ENCODE peak calls at places on chromosomes 16 and 17, in four cellular contexts. One of them, this sample, is unnamed.

GRCh38 chr16:68425498-68426354 is 22.6 kb downstream of the SMPD3 start:
- DNase-seq in cardiac fibroblast: no peak
- DNase-seq in stomach: no peak
- DNase-seq in neuronal stem cell: no peak
- DNase-seq in this sample: no peak

GRCh38 chr17:75168998-75169397 is 13.8 kb downstream of the SUMO2 start:
- DNase-seq in cardiac fibroblast: no peak
- DNase-seq in stomach: no peak
- DNase-seq in neuronal stem cell: no peak
- DNase-seq in this sample: no peak

GRCh38 chr17:45132302-45132568 is at the start of gene PLCD3:
- DNase-seq in cardiac fibroblast: no peak
- DNase-seq in stomach: no peak
- DNase-seq in neuronal stem cell: no peak
- DNase-seq in this sample: no peak

GRCh38 chr17:73589096-73589980 is 54.9 kb downstream of the SDK2 start:
- DNase-seq in cardiac fibroblast: no peak
- DNase-seq in stomach: no peak
- DNase-seq in neuronal stem cell: no peak
- DNase-seq in this sample: no peak

GRCh38 chr16:68936729-68937631 is 93.6 kb downstream of the TANGO6 start:
- DNase-seq in cardiac fibroblast: peak
- DNase-seq in stomach: no peak
- DNase-seq in neuronal stem cell: no peak
- DNase-seq in this sample: peak

GRCh38 chr16:72501739-72502653 is 330.0 kb upstream of the PMFBP1 start:
- DNase-seq in cardiac fibroblast: peak
- DNase-seq in stomach: peak
- DNase-seq in neuronal stem cell: peak
- DNase-seq in this sample: peak

GRCh38 chr16:720990-721764 is at the start of gene ANTKMT:
- DNase-seq in cardiac fibroblast: peak
- DNase-seq in stomach: peak
- DNase-seq in neuronal stem cell: peak
- DNase-seq in this sample: peak

GRCh38 chr17:72717676-72718075 is 374.8 kb downstream of the SLC39A11 start:
- DNase-seq in cardiac fibroblast: no peak
- DNase-seq in stomach: no peak
- DNase-seq in neuronal stem cell: no peak
- DNase-seq in this sample: peak

GRCh38 chr16:71348262-71349085 is 10.0 kb upstream of the CALB2 start:
- DNase-seq in cardiac fibroblast: no peak
- DNase-seq in stomach: no peak
- DNase-seq in neuronal stem cell: no peak
- DNase-seq in this sample: no peak

GRCh38 chr16:4323071-4323844 is 7.4 kb downstream of the GLIS2 start:
- DNase-seq in cardiac fibroblast: no peak
- DNase-seq in stomach: peak
- DNase-seq in neuronal stem cell: no peak
- DNase-seq in this sample: no peak

GRCh38 chr16:72123426-72123825 is 29.8 kb downstream of the DHX38 start:
- DNase-seq in cardiac fibroblast: no peak
- DNase-seq in stomach: no peak
- DNase-seq in neuronal stem cell: no peak
- DNase-seq in this sample: no peak

GRCh38 chr17:81429813-81430510 is 34.7 kb downstream of the BAHCC1 start:
- DNase-seq in cardiac fibroblast: peak
- DNase-seq in stomach: no peak
- DNase-seq in neuronal stem cell: peak
- DNase-seq in this sample: no peak

GRCh38 chr16:65122974-65123845 is 1.3 kb upstream of the CDH11 start:
- DNase-seq in cardiac fibroblast: peak
- DNase-seq in stomach: peak
- DNase-seq in neuronal stem cell: peak
- DNase-seq in this sample: peak

GRCh38 chr16:58378401-58378800 is 13.9 kb upstream of the GINS3 start:
- DNase-seq in cardiac fibroblast: no peak
- DNase-seq in stomach: no peak
- DNase-seq in neuronal stem cell: no peak
- DNase-seq in this sample: no peak

GRCh38 chr17:38572665-38573365 is 32.9 kb downstream of the SRCIN1 start:
- DNase-seq in cardiac fibroblast: no peak
- DNase-seq in stomach: peak
- DNase-seq in neuronal stem cell: peak
- DNase-seq in this sample: no peak

GRCh38 chr16:54148974-54149373 is 137.6 kb downstream of the IRX3 start:
- DNase-seq in cardiac fibroblast: no peak
- DNase-seq in stomach: no peak
- DNase-seq in neuronal stem cell: no peak
- DNase-seq in this sample: no peak

GRCh38 chr16:2842340-2843000 is 12.4 kb downstream of the ZG16B start:
- DNase-seq in cardiac fibroblast: peak
- DNase-seq in stomach: peak
- DNase-seq in neuronal stem cell: no peak
- DNase-seq in this sample: peak

GRCh38 chr16:78895661-78896060 is 704.9 kb downstream of the MAF start:
- DNase-seq in cardiac fibroblast: no peak
- DNase-seq in stomach: no peak
- DNase-seq in neuronal stem cell: no peak
- DNase-seq in this sample: no peak

GRCh38 chr16:86576591-86577313 is 1.6 kb upstream of the FOXL1 start:
- DNase-seq in cardiac fibroblast: no peak
- DNase-seq in stomach: no peak
- DNase-seq in neuronal stem cell: no peak
- DNase-seq in this sample: peak

GRCh38 chr16:89764711-89765201 is 43.4 kb downstream of the ZNF276 start:
- DNase-seq in cardiac fibroblast: no peak
- DNase-seq in stomach: peak
- DNase-seq in neuronal stem cell: no peak
- DNase-seq in this sample: no peak

GRCh38 chr16:79339863-79340262 is 260.7 kb downstream of the MAF start:
- DNase-seq in cardiac fibroblast: no peak
- DNase-seq in stomach: no peak
- DNase-seq in neuronal stem cell: no peak
- DNase-seq in this sample: no peak

GRCh38 chr16:16014329-16015224 is 65.2 kb downstream of the ABCC1 start:
- DNase-seq in cardiac fibroblast: peak
- DNase-seq in stomach: peak
- DNase-seq in neuronal stem cell: no peak
- DNase-seq in this sample: peak

GRCh38 chr16:87117936-87118335 is 199.3 kb downstream of the C16orf95 start:
- DNase-seq in cardiac fibroblast: no peak
- DNase-seq in stomach: no peak
- DNase-seq in neuronal stem cell: no peak
- DNase-seq in this sample: no peak

GRCh38 chr16:4803479-4804243 is 1.2 kb upstream of the ROGDI start:
- DNase-seq in cardiac fibroblast: no peak
- DNase-seq in stomach: no peak
- DNase-seq in neuronal stem cell: no peak
- DNase-seq in this sample: no peak

GRCh38 chr17:81298325-81298990 is 3.4 kb upstream of the SLC38A10 start:
- DNase-seq in cardiac fibroblast: no peak
- DNase-seq in stomach: no peak
- DNase-seq in neuronal stem cell: no peak
- DNase-seq in this sample: no peak

GRCh38 chr17:78991906-78992532 is 12.3 kb upstream of the LGALS3BP start:
- DNase-seq in cardiac fibroblast: no peak
- DNase-seq in stomach: peak
- DNase-seq in neuronal stem cell: no peak
- DNase-seq in this sample: no peak

GRCh38 chr17:69213059-69213813 is 15.4 kb downstream of the ABCA10 start:
- DNase-seq in cardiac fibroblast: no peak
- DNase-seq in stomach: no peak
- DNase-seq in neuronal stem cell: no peak
- DNase-seq in this sample: no peak

GRCh38 chr16:15672514-15673167 is 22.6 kb downstream of the NDE1 start:
- DNase-seq in cardiac fibroblast: peak
- DNase-seq in stomach: peak
- DNase-seq in neuronal stem cell: no peak
- DNase-seq in this sample: peak

GRCh38 chr16:74216319-74216718 is 80.3 kb upstream of the PSMD7 start:
- DNase-seq in cardiac fibroblast: peak
- DNase-seq in stomach: no peak
- DNase-seq in neuronal stem cell: no peak
- DNase-seq in this sample: peak

GRCh38 chr17:50949128-50950001 is 83.2 kb upstream of the TOB1 start:
- DNase-seq in cardiac fibroblast: no peak
- DNase-seq in stomach: no peak
- DNase-seq in neuronal stem cell: no peak
- DNase-seq in this sample: no peak

GRCh38 chr17:61129232-61129631 is 270.4 kb upstream of the TBX2 start:
- DNase-seq in cardiac fibroblast: no peak
- DNase-seq in stomach: no peak
- DNase-seq in neuronal stem cell: no peak
- DNase-seq in this sample: no peak

GRCh38 chr16:10539793-10540192 is 40.6 kb downstream of the EMP2 start:
- DNase-seq in cardiac fibroblast: no peak
- DNase-seq in stomach: no peak
- DNase-seq in neuronal stem cell: no peak
- DNase-seq in this sample: no peak
- H3K4me3 ChIP-seq in cardiac fibroblast: no peak
- H3K4me3 ChIP-seq in stomach: no peak
- H3K4me3 ChIP-seq in neuronal stem cell: no peak
- H3K4me3 ChIP-seq in this sample: no peak

GRCh38 chr17:6358131-6358530 is 76.8 kb downstream of the AIPL1 start:
- DNase-seq in cardiac fibroblast: no peak
- DNase-seq in stomach: no peak
- DNase-seq in neuronal stem cell: no peak
- DNase-seq in this sample: no peak

GRCh38 chr17:6352016-6352415 is 82.9 kb downstream of the AIPL1 start:
- DNase-seq in cardiac fibroblast: no peak
- DNase-seq in stomach: no peak
- DNase-seq in neuronal stem cell: no peak
- DNase-seq in this sample: no peak

GRCh38 chr17:6350806-6351205 is 84.1 kb downstream of the AIPL1 start:
- DNase-seq in cardiac fibroblast: no peak
- DNase-seq in stomach: no peak
- DNase-seq in neuronal stem cell: no peak
- DNase-seq in this sample: no peak

GRCh38 chr17:6355196-6355595 is 79.7 kb downstream of the AIPL1 start:
- DNase-seq in cardiac fibroblast: no peak
- DNase-seq in stomach: no peak
- DNase-seq in neuronal stem cell: no peak
- DNase-seq in this sample: no peak

GRCh38 chr17:6353161-6353560 is 81.8 kb downstream of the AIPL1 start:
- DNase-seq in cardiac fibroblast: no peak
- DNase-seq in stomach: no peak
- DNase-seq in neuronal stem cell: no peak
- DNase-seq in this sample: no peak
- H3K4me3 ChIP-seq in cardiac fibroblast: no peak
- H3K4me3 ChIP-seq in stomach: no peak
- H3K4me3 ChIP-seq in neuronal stem cell: no peak
- H3K4me3 ChIP-seq in this sample: no peak

DNA sequence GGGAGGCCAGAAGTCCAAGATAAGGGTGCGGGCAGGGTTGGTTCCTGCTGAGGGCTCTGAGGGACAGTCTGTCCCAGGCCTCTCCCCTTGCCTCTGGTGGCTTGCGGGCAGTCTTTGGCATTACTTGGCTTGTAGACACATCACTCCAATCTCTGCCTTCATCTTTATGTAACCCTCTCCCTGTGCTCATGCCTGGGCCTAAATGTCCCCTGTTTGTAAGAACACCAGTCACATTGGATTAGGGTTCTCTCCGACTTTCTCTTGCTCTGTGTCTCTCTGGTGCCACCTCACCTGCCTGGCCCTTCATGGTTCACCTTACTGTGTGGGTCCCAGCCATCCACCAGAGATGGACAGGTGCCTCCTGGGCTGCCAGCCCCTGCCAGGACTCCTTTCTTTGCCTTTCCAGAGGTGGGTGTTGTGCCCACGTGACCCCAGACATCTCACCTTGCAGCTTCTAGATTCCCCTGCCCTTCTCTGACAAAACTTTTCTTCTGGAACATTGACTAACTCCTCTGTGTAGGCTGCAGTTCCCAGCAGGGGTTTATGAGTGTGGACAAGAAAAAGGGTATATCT is 205.8 kb downstream of the MSI2 start:
- DNase-seq in cardiac fibroblast: no peak
- DNase-seq in stomach: no peak
- DNase-seq in neuronal stem cell: no peak
- DNase-seq in this sample: no peak
- H3K4me3 ChIP-seq in cardiac fibroblast: no peak
- H3K4me3 ChIP-seq in stomach: no peak
- H3K4me3 ChIP-seq in neuronal stem cell: no peak
- H3K4me3 ChIP-seq in this sample: no peak

DNA sequence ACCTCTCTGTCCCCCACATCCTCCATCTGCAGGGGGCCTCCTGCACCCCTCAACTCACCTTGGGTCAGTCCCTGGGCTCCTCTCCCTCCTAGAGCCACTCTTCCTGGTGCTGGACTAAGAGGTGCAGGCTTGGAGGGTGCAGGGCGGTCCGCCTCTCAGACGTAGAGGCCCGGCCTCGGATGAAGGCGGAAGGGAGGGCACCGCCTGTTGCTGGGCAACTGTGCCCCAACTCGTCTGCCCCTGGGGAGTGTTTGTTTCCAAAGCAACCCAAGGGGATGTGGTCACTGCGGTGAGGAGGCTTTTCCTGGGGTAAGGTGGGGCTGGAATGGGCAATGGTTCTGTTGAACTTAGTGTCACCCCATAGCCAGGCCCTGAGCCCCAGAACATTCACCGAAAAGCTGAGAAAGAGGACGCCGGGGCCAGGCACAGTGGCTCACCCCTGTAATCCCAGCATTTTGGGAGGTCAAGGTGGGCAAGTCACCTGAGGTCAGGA is at the start of gene C16orf54:
- DNase-seq in cardiac fibroblast: no peak
- DNase-seq in stomach: peak
- DNase-seq in neuronal stem cell: no peak
- DNase-seq in this sample: no peak
- H3K4me3 ChIP-seq in cardiac fibroblast: no peak
- H3K4me3 ChIP-seq in stomach: peak
- H3K4me3 ChIP-seq in neuronal stem cell: no peak
- H3K4me3 ChIP-seq in this sample: no peak

DNA sequence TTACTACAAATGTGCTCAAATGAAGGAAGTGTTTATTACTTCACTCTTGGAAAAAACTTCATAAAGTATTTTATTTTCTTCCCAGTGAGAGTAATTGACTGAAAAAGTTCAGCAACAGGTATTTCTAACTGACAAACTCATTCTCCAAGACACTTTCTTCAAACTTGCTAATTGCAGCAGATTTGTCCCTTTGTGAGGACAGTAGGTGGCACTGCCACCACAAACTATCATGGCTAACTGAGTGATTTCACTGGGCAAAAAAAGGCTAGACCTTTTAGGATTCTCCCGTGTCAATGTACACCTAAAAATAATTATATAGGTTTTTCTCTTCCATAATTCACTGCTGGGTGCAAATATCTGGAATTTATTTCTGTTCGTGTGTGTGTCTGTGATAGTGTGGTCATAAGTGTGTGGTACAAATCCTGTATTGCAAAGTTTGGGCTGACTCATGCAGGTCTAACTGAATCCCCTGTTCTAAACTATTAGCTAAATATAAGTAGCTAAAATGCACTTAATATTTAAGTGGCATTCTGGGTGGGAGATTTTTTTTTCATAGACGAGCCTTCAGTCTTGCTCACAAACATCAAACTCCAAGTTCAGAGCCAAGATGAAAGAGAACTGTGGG is 3.9 kb downstream of the HS3ST3A1 start:
- DNase-seq in cardiac fibroblast: peak
- DNase-seq in stomach: no peak
- DNase-seq in neuronal stem cell: no peak
- DNase-seq in this sample: peak
- H3K4me3 ChIP-seq in cardiac fibroblast: no peak
- H3K4me3 ChIP-seq in stomach: no peak
- H3K4me3 ChIP-seq in neuronal stem cell: peak
- H3K4me3 ChIP-seq in this sample: peak